ENCODE peak calls at places on chromosomes 4 and X, in four cellular contexts. Q is Calu3, A is GM13976, M is left ventricle myocardium inferior. B is an unnamed sample.

GRCh38 chrX:134603806-134604700 is 54.2 kb downstream of the PLAC1 start:
- DNase-seq in Q (no peak), A (no peak), M (no peak), B (no peak)

GRCh38 chr4:184165291-184165690 is 52.4 kb downstream of the ENPP6 start:
- DNase-seq in Q (no peak), A (no peak), M (no peak), B (no peak)

GRCh38 chr4:11904117-11904535 is 475.4 kb upstream of the HS3ST1 start:
- DNase-seq in Q (no peak), A (no peak), M (peak), B (no peak)

GRCh38 chr4:20178902-20179576 is 72.7 kb upstream of the SLIT2 start:
- DNase-seq in Q (no peak), A (no peak), M (no peak), B (no peak)

GRCh38 chr4:15402146-15402545 is 25.7 kb upstream of the C1QTNF7 start:
- DNase-seq in Q (no peak), A (no peak), M (no peak), B (no peak)

GRCh38 chr4:183746305-183747229 is 87.5 kb downstream of the TRAPPC11 start:
- DNase-seq in Q (no peak), A (no peak), M (no peak), B (no peak)

GRCh38 chr4:185721949-185722316 is 90.1 kb downstream of the SORBS2 start:
- DNase-seq in Q (no peak), A (no peak), M (no peak), B (no peak)

GRCh38 chrX:69568828-69569227 is 47.1 kb upstream of the EDA start:
- DNase-seq in Q (no peak), A (no peak), M (no peak), B (no peak)

GRCh38 chr4:4937926-4938325 is 78.5 kb downstream of the MSX1 start:
- DNase-seq in Q (no peak), A (no peak), M (no peak), B (no peak)

GRCh38 chr4:176563591-176563990 is 229.1 kb downstream of the VEGFC start:
- DNase-seq in Q (no peak), A (no peak), M (no peak), B (no peak)

GRCh38 chrX:70754169-70754843 is 154.2 kb downstream of the TEX11 start:
- DNase-seq in Q (no peak), A (no peak), M (no peak), B (no peak)

GRCh38 chr4:173138636-173139035 is 30.0 kb upstream of the GALNT7 start:
- DNase-seq in Q (no peak), A (no peak), M (no peak), B (no peak)

GRCh38 chr4:123956204-123956603 is 559.6 kb downstream of the SPRY1 start:
- DNase-seq in Q (no peak), A (no peak), M (no peak), B (no peak)

DNA sequence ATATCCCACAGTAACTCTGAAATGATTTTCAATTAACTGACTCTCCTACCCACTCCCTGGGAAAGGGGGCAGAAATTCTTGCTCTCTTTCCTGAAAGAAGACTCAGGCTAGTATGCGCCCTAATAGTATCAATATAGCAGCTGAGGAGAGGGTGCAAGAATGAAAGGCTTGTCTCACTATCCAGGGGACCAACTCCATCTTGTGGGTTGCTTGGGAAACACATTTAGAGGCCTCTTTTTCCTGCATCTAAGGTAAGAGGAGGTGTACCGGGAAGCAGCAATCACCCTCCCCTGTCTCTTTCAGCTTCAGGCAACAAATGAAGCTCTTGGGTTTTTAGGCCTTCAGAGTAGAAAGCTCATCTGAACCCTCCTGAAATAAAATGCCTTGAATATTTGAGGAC is 11.3 kb downstream of the TMEM255A start:
- DNase-seq in Q (peak), A (no peak), M (no peak), B (no peak)
- TF ChIP-seq CTCF in Q (no peak), A (no peak), M (peak), B (no peak)

GRCh38 chr4:13907255-13907751 is 279.8 kb upstream of the BOD1L1 start:
- DNase-seq in Q (peak), A (no peak), M (no peak), B (no peak)
- TF ChIP-seq CTCF in Q (peak), A (no peak), M (peak), B (no peak)

GRCh38 chr4:99885063-99885664 is 9.1 kb downstream of the LAMTOR3 start:
- DNase-seq in Q (peak), A (peak), M (no peak), B (peak)
- TF ChIP-seq CTCF in Q (no peak), A (peak), M (peak), B (peak)

DNA sequence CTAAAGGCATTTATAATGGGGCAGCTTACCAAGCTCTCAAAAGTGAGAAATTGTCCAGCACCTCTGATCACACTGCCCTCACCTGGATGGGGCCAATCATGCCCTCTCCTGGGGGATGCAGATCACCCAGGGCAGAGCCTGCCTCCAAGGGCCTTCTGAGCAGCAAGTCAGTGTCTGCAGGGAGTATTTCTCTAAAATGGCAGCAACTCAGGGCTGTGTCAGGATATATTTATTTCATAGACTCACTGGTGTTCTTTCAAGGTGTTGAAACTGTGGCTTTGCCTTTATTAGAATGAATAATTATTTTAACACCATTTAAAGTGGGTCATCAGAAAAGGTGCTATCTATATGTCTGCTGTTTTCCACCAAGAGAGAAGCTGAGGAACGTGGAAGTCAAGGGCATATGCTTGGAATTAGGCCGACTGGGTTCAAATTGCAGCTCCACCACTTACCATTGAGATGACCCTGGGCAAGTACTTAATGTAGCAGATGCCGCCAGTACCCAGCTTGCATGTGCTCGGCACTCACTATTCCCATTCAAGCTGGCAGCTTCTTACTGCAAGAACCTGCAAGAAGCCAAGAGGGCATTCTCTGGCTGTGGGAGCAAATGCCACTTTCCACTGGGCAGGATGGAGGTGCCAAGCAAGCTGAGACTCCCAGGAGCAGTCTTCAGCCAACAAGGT is 590.0 kb downstream of the BCOR start:
- DNase-seq in Q (no peak), A (no peak), M (no peak), B (no peak)
- TF ChIP-seq CTCF in Q (no peak), A (no peak), M (no peak), B (no peak)

GRCh38 chr4:6608758-6609414 is 31.6 kb upstream of the MRFAP1 start:
- DNase-seq in Q (no peak), A (no peak), M (peak), B (no peak)
- TF ChIP-seq CTCF in Q (no peak), A (no peak), M (peak), B (no peak)

GRCh38 chrX:119695535-119696050 is 2.6 kb upstream of the SEPTIN6 start:
- DNase-seq in Q (no peak), A (no peak), M (no peak), B (no peak)

GRCh38 chrX:119696251-119696890 is 3.4 kb upstream of the SEPTIN6 start:
- DNase-seq in Q (no peak), A (no peak), M (no peak), B (no peak)

GRCh38 chrX:119694601-119695534 is 1.9 kb upstream of the SEPTIN6 start:
- DNase-seq in Q (no peak), A (no peak), M (no peak), B (no peak)

GRCh38 chrX:119693996-119694451 is 1.1 kb upstream of the SEPTIN6 start:
- DNase-seq in Q (no peak), A (peak), M (no peak), B (peak)

DNA sequence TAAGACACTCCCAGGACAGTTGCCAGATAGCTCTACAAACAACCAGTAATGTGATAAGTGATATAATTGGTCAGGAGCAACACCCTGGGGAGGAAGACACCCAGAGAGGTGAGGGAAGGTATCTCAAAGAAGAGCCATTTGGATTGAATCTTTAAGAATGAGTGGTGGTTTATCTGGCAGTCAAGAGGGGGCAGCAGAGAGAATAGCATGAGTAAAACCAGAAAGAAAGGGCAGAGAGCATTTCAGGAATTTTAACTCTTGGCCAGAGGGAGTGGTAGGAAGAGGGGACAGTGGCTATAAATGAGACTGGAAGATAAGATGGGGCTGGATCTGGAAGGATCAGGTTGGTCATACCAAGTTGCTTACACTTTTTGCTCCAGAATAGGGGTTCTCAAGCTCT is 5.9 kb upstream of the SEPTIN6 start:
- DNase-seq in Q (peak), A (peak), M (no peak), B (no peak)
- TF ChIP-seq CTCF in Q (peak), A (peak), M (peak), B (peak)

DNA sequence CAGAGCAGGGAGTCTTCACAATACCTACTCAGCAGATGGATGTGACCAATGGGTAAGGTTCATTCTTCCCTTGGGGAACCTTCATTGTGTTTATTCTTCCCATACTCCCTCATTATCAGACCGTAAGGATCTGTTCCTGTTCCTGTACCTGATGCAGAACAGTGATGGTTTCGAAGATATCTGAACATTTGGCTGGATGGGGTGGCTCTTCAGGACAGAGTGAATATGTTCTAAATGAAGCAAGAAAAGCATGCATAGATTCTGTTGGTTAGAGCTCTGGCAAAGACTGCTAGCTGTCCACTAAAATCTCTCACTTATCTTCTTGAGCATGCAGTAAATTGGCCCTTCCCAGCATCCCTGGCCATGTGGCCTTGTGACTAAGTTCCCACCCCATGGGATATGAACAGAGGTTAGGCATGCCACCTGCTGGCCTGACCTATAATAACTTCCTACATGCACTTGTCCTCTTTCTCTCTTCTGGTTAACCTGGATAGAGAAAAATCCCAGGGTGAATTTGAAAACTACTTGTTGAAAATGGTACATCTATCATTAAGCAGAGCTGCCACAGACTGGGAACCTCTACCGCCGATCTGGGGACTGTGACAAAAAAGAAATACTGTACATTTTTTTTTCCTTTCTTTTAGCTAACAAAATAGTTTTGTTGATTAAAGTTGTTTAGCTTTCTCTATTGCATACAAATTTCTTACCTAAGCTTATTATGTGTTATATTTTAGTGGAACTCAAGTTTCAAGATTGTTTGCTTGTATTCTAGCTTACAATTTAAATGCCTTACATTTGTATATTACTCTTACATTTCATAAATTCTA is 60.0 kb upstream of the BANK1 start:
- DNase-seq in Q (peak), A (peak), M (peak), B (peak)
- TF ChIP-seq CTCF in Q (peak), A (peak), M (peak), B (peak)

GRCh38 chr4:1214101-1215095 is 34.5 kb downstream of the CTBP1 start:
- DNase-seq in Q (no peak), A (no peak), M (no peak), B (no peak)
- TF ChIP-seq CTCF in Q (no peak), A (no peak), M (no peak), B (no peak)

GRCh38 chrX:40573763-40574162 is 7.0 kb upstream of the ATP6AP2 start:
- DNase-seq in Q (peak), A (no peak), M (no peak), B (no peak)
- TF ChIP-seq CTCF in Q (peak), A (peak), M (peak), B (peak)